ENCODE peak calls at places on chromosomes 4 and X, in seven cellular contexts. I is mesenchymal stem cell, T is IMR-90, C is mesendoderm, S is H9, P is neuronal stem cell, N is H1. U is an unnamed sample.
A peak's percentile ranks its signal among the peaks of the same experiment; 100 is the strongest.

GRCh38 chr4:8303081-8303480 is 33.5 kb downstream of the HTRA3 start:
- DNase-seq in I (no peak), T (no peak), C (no peak), S (no peak), P (no peak), N (peak; percentile 20), U (no peak)

GRCh38 chrX:51737062-51737461 is 6.2 kb upstream of the GSPT2 start:
- DNase-seq in I (no peak), T (no peak), C (no peak), S (no peak), P (no peak), N (no peak), U (no peak)

GRCh38 chrX:37662181-37662580 is 23.4 kb upstream of the XK start:
- DNase-seq in I (no peak), T (no peak), C (no peak), S (no peak), P (no peak), N (no peak), U (no peak)

GRCh38 chr4:126213996-126214395 is 899.2 kb downstream of the FAT4 start:
- DNase-seq in I (no peak), T (no peak), C (no peak), S (no peak), P (no peak), N (no peak), U (no peak)

GRCh38 chr4:2694691-2695090 is 61.4 kb downstream of the TNIP2 start:
- DNase-seq in I (peak; percentile 60), T (peak; percentile 16), C (no peak), S (no peak), P (no peak), N (no peak), U (no peak)

GRCh38 chr4:188295899-188296298 is 156.7 kb downstream of the TRIML1 start:
- DNase-seq in I (peak; percentile 9), T (peak; percentile 70), C (no peak), S (no peak), P (no peak), N (no peak), U (peak; percentile 9)

GRCh38 chr4:3313139-3313538 is 20.3 kb downstream of the RGS12 start:
- DNase-seq in I (no peak), T (no peak), C (no peak), S (peak; percentile 14), P (no peak), N (no peak), U (no peak)

GRCh38 chr4:115424852-115425251 is 311.4 kb upstream of the NDST4 start:
- DNase-seq in I (no peak), T (no peak), C (peak; percentile 27), S (no peak), P (no peak), N (no peak), U (no peak)

GRCh38 chrX:112840382-112841113 is at the start of gene AMOT:
- DNase-seq in I (peak; percentile 82), T (peak; percentile 60), C (peak; percentile 91), S (peak; percentile 98), P (peak; percentile 72), N (peak; percentile 75), U (peak; percentile 75)

GRCh38 chrX:38768079-38768478 is 33.2 kb upstream of the MID1IP1 start:
- DNase-seq in I (peak; percentile 24), T (peak; percentile 33), C (no peak), S (no peak), P (no peak), N (no peak), U (no peak)

GRCh38 chrX:18424482-18425198 is 768 bp upstream of the CDKL5 start:
- DNase-seq in I (peak; percentile 63), T (peak; percentile 70), C (peak; percentile 52), S (peak; percentile 44), P (no peak), N (no peak), U (peak; percentile 11)

GRCh38 chrX:73468376-73468775 is 21.5 kb downstream of the CDX4 start:
- DNase-seq in I (no peak), T (no peak), C (peak; percentile 2), S (no peak), P (no peak), N (no peak), U (no peak)

GRCh38 chrX:17613979-17614572 is 123.2 kb upstream of the SCML1 start:
- DNase-seq in I (no peak), T (peak; percentile 51), C (peak; percentile 6), S (no peak), P (no peak), N (no peak), U (no peak)

GRCh38 chr4:40245794-40246546 is 49.1 kb downstream of the RHOH start:
- DNase-seq in I (no peak), T (no peak), C (peak; percentile 66), S (no peak), P (no peak), N (peak; percentile 55), U (peak; percentile 79)

GRCh38 chrX:115889121-115889890 is 281.2 kb upstream of the AGTR2 start:
- DNase-seq in I (no peak), T (no peak), C (no peak), S (no peak), P (no peak), N (peak; percentile 11), U (no peak)

GRCh38 chr4:11416071-11416766 is 12.5 kb downstream of the HS3ST1 start:
- DNase-seq in I (no peak), T (no peak), C (no peak), S (no peak), P (no peak), N (no peak), U (no peak)

GRCh38 chr4:65580551-65580950 is 89.7 kb downstream of the EPHA5 start:
- DNase-seq in I (peak; percentile 14), T (no peak), C (peak; percentile 31), S (no peak), P (no peak), N (no peak), U (no peak)

GRCh38 chr4:66489783-66490452 is 819.6 kb upstream of the EPHA5 start:
- DNase-seq in I (peak; percentile 30), T (peak; percentile 65), C (peak; percentile 46), S (no peak), P (no peak), N (no peak), U (peak; percentile 48)

GRCh38 chr4:15420642-15421041 is 7.2 kb upstream of the C1QTNF7 start:
- DNase-seq in I (peak; percentile 66), T (peak; percentile 85), C (peak; percentile 40), S (no peak), P (no peak), N (no peak), U (peak; percentile 34)

GRCh38 chr4:60216752-60217151 is 983.4 kb upstream of the ADGRL3 start:
- DNase-seq in I (peak; percentile 82), T (peak; percentile 5), C (peak; percentile 13), S (no peak), P (no peak), N (no peak), U (peak; percentile 33)

GRCh38 chrX:154013614-154014360 is 5.9 kb downstream of the IRAK1 start:
- DNase-seq in I (peak; percentile 29), T (peak; percentile 10), C (peak; percentile 46), S (peak; percentile 63), P (peak; percentile 24), N (peak; percentile 72), U (no peak)

GRCh38 chr4:28479666-28480065 is 1619.0 kb downstream of the STIM2 start:
- DNase-seq in I (no peak), T (no peak), C (no peak), S (no peak), P (no peak), N (no peak), U (no peak)

GRCh38 chr4:28482580-28482979 is 1621.9 kb downstream of the STIM2 start:
- DNase-seq in I (no peak), T (no peak), C (no peak), S (no peak), P (no peak), N (no peak), U (no peak)

DNA sequence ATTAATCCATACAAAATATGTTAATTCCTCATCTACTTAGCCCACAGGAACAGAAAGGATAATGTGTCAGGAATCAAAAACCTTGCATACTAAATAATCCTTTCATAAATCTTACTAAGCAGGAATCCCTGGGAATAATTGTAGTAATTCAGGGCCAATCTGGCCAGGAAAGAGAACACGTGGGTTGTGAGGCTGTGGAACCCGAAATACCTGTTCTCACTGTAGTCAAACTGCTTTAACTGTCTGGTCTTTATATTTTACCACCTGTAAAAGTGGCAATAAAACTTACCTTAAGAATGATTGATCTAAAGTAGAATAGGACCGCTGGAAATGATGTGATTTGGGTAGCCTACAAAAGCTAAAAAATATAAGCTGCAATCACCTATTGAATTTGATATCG is 1620.9 kb downstream of the STIM2 start:
- DNase-seq in I (no peak), T (no peak), C (peak; percentile 28), S (no peak), P (no peak), N (no peak), U (no peak)
- H3K4ac ChIP-seq in I (no peak overlapping the region), T (no peak overlapping the region), C (no peak overlapping the region), S (no peak overlapping the region), P (no peak overlapping the region), N (no peak overlapping the region), U (no peak overlapping the region)

GRCh38 chr4:142158980-142159379 is 522.6 kb downstream of the IL15 start:
- DNase-seq in I (no peak), T (no peak), C (no peak), S (no peak), P (no peak), N (no peak), U (no peak)
- H2BK120ac ChIP-seq in I (no peak overlapping the region), T (no peak overlapping the region), C (no peak overlapping the region), S (no peak overlapping the region), P (no peak overlapping the region), N (no peak overlapping the region), U (no peak overlapping the region)

DNA sequence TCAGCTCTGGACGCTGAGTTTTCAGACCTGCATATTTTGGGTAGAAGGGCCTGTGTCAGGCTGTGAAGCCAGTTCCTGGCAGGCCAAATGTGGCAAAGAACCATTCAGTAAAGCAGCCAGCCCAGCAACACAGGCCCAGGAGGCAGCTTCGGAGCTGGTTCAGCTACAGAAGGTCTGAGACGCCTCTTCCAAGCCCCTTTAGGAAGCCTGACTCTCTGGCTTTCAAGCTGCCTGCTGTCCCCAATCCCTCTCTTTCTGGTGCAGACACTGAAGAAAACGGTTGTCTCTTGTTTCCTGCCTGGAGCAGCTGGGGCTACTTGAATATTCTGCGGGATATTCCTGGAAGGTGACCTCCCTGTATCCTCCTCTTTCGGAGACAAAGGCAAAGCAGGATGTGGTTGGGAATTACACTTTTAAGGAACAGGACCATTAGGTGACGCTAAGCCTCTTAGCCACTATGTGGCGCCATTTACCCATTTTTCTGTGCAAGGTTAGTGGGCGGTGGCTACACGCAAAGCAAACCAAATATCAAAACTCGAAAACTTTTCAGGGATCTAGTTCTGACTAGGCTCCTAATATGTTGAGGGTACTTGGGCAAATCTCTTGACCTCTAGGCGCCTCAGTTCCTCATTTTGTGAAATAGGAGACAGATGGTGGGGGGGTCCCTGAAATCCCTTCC is 47.2 kb upstream of the LAS1L start:
- DNase-seq in I (peak; percentile 57), T (peak; percentile 61), C (peak; percentile 82), S (peak; percentile 62), P (peak; percentile 36), N (peak; percentile 58), U (peak; percentile 36)
- H3K4ac ChIP-seq in I (no peak overlapping the region), T (no peak overlapping the region), C (peak overlapping the region; percentile 91), S (no peak overlapping the region), P (no peak overlapping the region), N (no peak overlapping the region), U (no peak overlapping the region)

DNA sequence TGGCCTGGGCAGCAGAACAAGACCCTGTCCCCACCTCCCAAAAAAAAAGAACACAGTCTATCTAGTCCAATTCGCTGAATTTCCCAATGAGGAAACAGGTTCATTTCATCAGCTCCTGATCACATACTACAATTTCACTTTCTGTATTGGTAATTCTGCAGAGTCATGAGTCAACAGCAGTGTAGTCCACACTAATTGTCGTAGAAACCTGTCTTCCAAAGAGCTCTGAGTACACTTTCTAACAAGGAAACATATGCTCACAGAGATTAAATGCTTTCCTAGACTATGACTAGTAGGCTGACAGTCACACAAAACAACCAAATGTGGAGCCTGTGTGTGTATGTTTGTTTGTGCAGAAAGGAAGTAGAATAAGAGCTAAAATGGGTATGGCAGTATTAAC is 91.8 kb downstream of the GPC4 start:
- DNase-seq in I (peak; percentile 20), T (no peak), C (no peak), S (no peak), P (no peak), N (no peak), U (no peak)
- H2BK120ac ChIP-seq in I (no peak overlapping the region), T (no peak overlapping the region), C (no peak overlapping the region), S (no peak overlapping the region), P (no peak overlapping the region), N (no peak overlapping the region), U (no peak overlapping the region)

U was measured in trophoblast cell.